ENCODE peak calls at places on chromosome 9, in four cellular contexts. Q is type B pancreatic cell, S is upper lobe of right lung, B is GM13977. D is an unnamed sample.

GRCh38 chr9:97364769-97365490 is 47.0 kb upstream of the TDRD7 start:
- DNase-seq in Q (no peak), S (no peak), B (no peak), D (no peak)

GRCh38 chr9:138083873-138084272 is 206.3 kb downstream of the CACNA1B start:
- DNase-seq in Q (peak), S (peak), B (no peak), D (no peak)

GRCh38 chr9:114280636-114281315 is 42.1 kb upstream of the ORM1 start:
- DNase-seq in Q (no peak), S (no peak), B (no peak), D (no peak)

GRCh38 chr9:77488439-77489126 is 159.5 kb downstream of the GNA14 start:
- DNase-seq in Q (no peak), S (no peak), B (peak), D (peak)

GRCh38 chr9:91341258-91341746 is 20.4 kb downstream of the AUH start:
- DNase-seq in Q (no peak), S (no peak), B (no peak), D (no peak)

GRCh38 chr9:136494531-136495215 is 11.8 kb upstream of the SEC16A start:
- DNase-seq in Q (no peak), S (no peak), B (no peak), D (no peak)

GRCh38 chr9:7094052-7094451 is 336.3 kb downstream of the KDM4C start:
- DNase-seq in Q (no peak), S (no peak), B (no peak), D (peak)

GRCh38 chr9:104339692-104340091 is 164.4 kb upstream of the OR13F1 start:
- DNase-seq in Q (no peak), S (no peak), B (no peak), D (no peak)

GRCh38 chr9:5113523-5113922 is 71.9 kb downstream of the INSL6 start:
- DNase-seq in Q (no peak), S (no peak), B (no peak), D (no peak)

GRCh38 chr9:8456327-8456726 is 656.7 kb upstream of the DMAC1 start:
- DNase-seq in Q (no peak), S (no peak), B (no peak), D (peak)

GRCh38 chr9:95044731-95045508 is 272.6 kb downstream of the FANCC start:
- DNase-seq in Q (no peak), S (no peak), B (no peak), D (no peak)

GRCh38 chr9:133772581-133772980 is 34.4 kb upstream of the SARDH start:
- DNase-seq in Q (no peak), S (no peak), B (no peak), D (no peak)

GRCh38 chr9:81680006-81680405 is 9.3 kb downstream of the TLE1 start:
- DNase-seq in Q (no peak), S (no peak), B (no peak), D (no peak)

GRCh38 chr9:86921141-86921868 is 26.0 kb downstream of the GAS1 start:
- DNase-seq in Q (no peak), S (no peak), B (no peak), D (no peak)

GRCh38 chr9:86034863-86035734 is 64.3 kb downstream of the GOLM1 start:
- DNase-seq in Q (no peak), S (no peak), B (peak), D (peak)

GRCh38 chr9:101574773-101575333 is 19.9 kb downstream of the PPP3R2 start:
- DNase-seq in Q (no peak), S (no peak), B (no peak), D (no peak)

GRCh38 chr9:87787735-87788134 is 61.8 kb downstream of the CTSL start:
- DNase-seq in Q (no peak), S (no peak), B (no peak), D (peak)

GRCh38 chr9:23621166-23621565 is 204.9 kb downstream of the ELAVL2 start:
- DNase-seq in Q (no peak), S (no peak), B (no peak), D (peak)

GRCh38 chr9:125983681-125984080 is 236.5 kb downstream of the PBX3 start:
- DNase-seq in Q (peak), S (no peak), B (no peak), D (no peak)

GRCh38 chr9:108854641-108855528 is 901 bp downstream of the ACTL7B start:
- DNase-seq in Q (no peak), S (no peak), B (no peak), D (no peak)

DNA sequence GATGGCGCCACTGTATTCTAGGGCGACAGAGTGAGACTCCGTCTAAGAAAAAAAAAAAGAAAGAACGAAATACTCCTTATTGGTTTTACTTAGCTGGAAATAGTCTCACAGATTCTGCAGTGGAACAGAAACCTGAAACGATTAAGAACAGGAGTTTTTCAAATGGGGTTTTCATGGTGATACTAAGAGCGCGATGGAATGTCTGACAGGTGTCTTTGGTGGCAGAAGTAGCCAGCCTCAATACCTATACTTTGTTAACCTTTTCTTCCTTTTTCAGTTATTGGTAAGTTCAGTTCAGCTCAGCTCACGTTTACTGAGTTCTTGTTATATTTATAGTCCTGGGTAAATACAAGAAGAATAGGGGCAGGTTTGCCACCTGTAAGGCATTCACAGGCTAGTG is 123.9 kb downstream of the FOCAD start:
- DNase-seq in Q (no peak), S (no peak), B (no peak), D (no peak)
- TF ChIP-seq CTCF in Q (no peak), S (no peak), B (no peak), D (no peak)

DNA sequence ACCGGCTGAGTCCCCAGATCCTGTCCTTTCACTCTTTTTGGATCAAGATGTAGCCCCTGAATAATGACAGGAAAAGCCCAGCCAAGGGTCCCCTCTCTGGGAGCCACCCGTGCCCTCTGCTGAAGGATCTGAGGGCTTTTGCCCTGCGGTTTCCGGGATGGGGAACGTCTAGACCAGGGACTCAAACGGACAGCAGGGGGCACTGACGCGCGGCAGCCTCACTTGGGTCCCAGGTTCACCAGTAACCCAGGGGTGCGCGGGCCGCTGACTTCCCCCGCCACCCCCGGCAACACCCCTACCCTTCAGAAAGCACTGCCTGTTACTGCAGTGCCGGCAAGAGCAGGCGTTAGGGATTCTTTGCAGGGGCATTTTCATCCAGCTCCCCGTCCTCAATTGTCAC is 98.7 kb upstream of the FCN2 start:
- DNase-seq in Q (no peak), S (no peak), B (no peak), D (no peak)
- TF ChIP-seq CTCF in Q (peak), S (peak), B (no peak), D (peak)

DNA sequence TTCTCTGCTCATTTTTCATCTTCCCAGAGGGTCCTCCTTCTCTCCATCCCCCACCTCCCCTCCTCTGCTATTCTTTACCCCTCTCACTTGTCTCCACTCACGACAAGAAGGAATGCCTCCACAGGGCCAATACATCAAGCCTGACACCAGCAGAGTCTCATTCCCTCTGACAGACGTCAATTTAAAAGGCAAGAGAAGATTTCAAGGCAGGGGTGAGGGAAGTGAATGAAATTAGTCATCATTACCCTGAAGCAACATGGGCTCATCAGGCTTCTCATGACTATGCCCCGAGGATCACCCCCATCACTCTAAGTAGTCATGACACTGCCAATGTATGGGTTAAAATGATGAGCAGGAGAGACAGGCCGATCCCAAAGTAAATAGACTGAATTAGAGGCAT is 504.3 kb downstream of the TLE4 start:
- DNase-seq in Q (no peak), S (no peak), B (no peak), D (peak)
- TF ChIP-seq CTCF in Q (no peak), S (no peak), B (no peak), D (no peak)

DNA sequence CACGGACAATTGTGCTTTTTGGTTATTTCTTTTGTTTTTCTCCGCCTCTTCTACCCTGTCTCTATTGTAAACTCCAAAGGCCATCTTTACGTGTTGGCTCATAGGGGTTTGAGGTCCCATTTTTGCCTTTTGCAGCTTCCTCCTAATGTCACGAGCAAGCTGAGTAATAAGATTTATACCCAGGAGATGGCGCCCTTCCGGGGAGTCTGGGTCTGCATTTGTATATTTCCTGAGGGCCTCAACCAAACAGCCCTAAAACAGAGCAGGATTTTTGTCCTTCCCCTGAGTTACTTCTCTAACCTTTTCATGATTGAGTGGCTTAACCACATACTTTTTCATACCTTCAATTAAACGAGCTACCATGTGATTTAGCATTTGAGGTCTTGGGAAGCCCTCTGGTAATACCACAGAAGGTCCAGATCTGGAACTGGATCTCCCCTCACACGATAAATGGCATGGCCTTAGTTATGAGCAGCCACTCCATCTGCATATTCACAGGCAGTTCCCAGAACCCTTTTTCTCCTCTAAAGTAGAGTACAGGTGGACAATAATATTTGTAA is 11.2 kb upstream of the CFAP95 start:
- DNase-seq in Q (no peak), S (no peak), B (no peak), D (peak)
- TF ChIP-seq CTCF in Q (peak), S (peak), B (peak), D (no peak)

DNA sequence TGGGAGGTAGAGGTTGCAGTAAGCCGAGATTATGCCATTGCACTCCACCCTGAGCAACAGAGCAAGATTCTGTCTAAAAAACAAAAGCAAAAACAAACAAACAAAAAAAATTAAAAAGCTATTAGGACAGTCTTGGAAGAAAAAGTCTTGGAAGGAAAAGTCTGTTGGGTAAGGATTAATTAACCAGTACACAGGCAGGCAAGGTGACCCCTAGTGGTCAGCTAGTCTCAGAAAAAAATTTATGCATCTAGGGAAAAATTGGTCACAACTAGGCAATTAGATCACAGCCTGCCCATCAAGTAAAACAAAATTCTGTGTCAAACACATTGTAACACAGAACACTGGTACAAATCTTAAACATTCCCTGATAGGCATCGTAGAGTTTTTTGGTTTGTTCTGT is 6.7 kb upstream of the ANKRD18B start:
- DNase-seq in Q (no peak), S (no peak), B (peak), D (peak)
- TF ChIP-seq CTCF in Q (peak), S (peak), B (peak), D (peak)

GRCh38 chr9:110121170-110121569 is 86.8 kb downstream of the C9orf152 start:
- DNase-seq in Q (no peak), S (no peak), B (no peak), D (no peak)

GRCh38 chr9:110125207-110125751 is 82.7 kb downstream of the C9orf152 start:
- DNase-seq in Q (no peak), S (peak), B (no peak), D (peak)

GRCh38 chr9:110126457-110126856 is 81.5 kb downstream of the C9orf152 start:
- DNase-seq in Q (no peak), S (no peak), B (no peak), D (no peak)

GRCh38 chr9:110125763-110126351 is 82.1 kb downstream of the C9orf152 start:
- DNase-seq in Q (no peak), S (no peak), B (no peak), D (no peak)

GRCh38 chr9:110123364-110124095 is 84.4 kb downstream of the C9orf152 start:
- DNase-seq in Q (no peak), S (no peak), B (no peak), D (no peak)
- TF ChIP-seq CTCF in Q (no peak), S (no peak), B (no peak), D (no peak)

DNA sequence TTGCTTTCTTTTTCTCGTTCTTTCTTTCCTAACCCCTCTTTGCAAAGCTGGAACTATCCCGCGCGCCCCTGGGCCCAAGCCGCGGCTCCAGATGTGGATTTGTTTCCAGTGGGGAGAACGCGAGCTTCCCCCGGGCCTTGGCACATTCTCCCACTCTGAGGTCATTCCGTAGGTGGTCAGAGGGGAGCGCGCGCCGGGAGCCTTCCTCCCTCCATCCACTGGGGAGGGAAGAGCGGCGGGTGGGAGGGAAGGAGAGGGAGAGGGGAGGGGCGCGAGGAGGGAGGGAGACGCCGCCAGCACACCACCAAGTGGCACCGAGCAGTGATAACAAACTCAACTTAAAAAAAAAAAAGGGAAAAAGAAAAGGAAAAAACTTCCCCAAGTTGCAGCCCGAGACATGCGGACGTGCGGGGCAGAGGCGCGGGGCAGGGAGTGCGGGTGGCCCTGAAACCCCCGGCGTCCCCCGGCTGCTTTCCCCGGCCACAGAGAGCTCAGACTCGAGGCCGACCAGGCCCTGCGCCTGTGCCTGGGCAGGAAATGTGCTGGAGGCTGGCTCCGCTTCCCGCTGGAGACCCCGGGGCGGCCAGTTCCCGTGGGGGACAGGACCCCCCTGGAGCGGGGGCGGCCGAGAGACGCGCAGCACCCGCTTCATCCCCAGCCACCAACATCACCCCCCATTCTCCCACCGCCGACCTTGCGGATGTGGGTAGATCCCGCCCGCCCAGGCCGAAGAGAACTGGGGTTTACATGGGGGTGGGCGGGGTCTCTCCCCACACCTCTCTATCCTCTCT is 3.1 kb downstream of the IER5L start:
- DNase-seq in Q (no peak), S (peak), B (peak), D (peak)
- TF ChIP-seq CTCF in Q (peak), S (no peak), B (no peak), D (peak)

GRCh38 chr9:120326076-120326693 is 253.8 kb downstream of the CDK5RAP2 start:
- DNase-seq in Q (no peak), S (no peak), B (no peak), D (peak)

GRCh38 chr9:120324461-120324860 is 255.5 kb downstream of the CDK5RAP2 start:
- DNase-seq in Q (no peak), S (no peak), B (no peak), D (no peak)

GRCh38 chr9:120327322-120327721 is 252.6 kb downstream of the CDK5RAP2 start:
- DNase-seq in Q (no peak), S (no peak), B (no peak), D (no peak)

GRCh38 chr9:120323125-120323524 is 256.8 kb downstream of the CDK5RAP2 start:
- DNase-seq in Q (no peak), S (no peak), B (no peak), D (no peak)

GRCh38 chr9:120324996-120325642 is 254.8 kb downstream of the CDK5RAP2 start:
- DNase-seq in Q (no peak), S (no peak), B (no peak), D (no peak)
- TF ChIP-seq CTCF in Q (peak), S (no peak), B (no peak), D (no peak)

DNA sequence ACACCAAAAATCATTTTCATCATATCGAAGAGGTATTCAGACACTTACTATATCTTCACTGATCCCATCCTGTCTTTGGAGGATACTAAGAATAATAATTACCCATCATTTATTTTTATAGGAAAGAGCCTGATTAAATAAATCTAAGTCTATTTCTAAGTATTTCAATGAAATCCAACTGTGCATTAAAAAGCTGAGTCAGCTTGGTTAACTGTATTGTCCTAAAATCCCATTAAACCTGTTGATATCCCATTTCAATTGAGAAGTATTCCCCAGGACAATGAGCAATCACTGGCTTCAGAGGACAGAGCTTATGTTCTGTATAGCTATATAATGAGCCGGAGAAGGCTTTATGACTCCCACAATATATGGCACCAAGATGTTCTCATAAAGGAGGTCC is 142.0 kb upstream of the RORB start:
- DNase-seq in Q (no peak), S (no peak), B (no peak), D (no peak)
- TF ChIP-seq CTCF in Q (no peak), S (no peak), B (no peak), D (no peak)

GRCh38 chr9:100221538-100221937 is 122.5 kb downstream of the INVS start:
- DNase-seq in Q (no peak), S (no peak), B (no peak), D (no peak)

GRCh38 chr9:100220936-100221335 is 121.9 kb downstream of the INVS start:
- DNase-seq in Q (no peak), S (no peak), B (no peak), D (no peak)

GRCh38 chr9:100227636-100228035 is 125.1 kb downstream of the TEX10 start:
- DNase-seq in Q (no peak), S (no peak), B (no peak), D (no peak)

GRCh38 chr9:100219347-100219746 is 120.3 kb downstream of the INVS start:
- DNase-seq in Q (no peak), S (no peak), B (peak), D (no peak)

GRCh38 chr9:100222674-100223073 is 123.6 kb downstream of the INVS start:
- DNase-seq in Q (no peak), S (no peak), B (no peak), D (peak)
- TF ChIP-seq CTCF in Q (peak), S (peak), B (peak), D (peak)

D was measured in MCF 10A.